ENCODE peak calls at places on chromosomes 13 and 19, in five cellular contexts. L, M, B, X and Z are unnamed samples. For H3K9me3, the result is how much of the 10 kb centered on the place peaks cover.

GRCh38 chr13:105918842-105919741 is 616.4 kb downstream of the EFNB2 start:
- DNase-seq in M (peak), X (no peak), B (no peak), L (peak), Z (peak)

GRCh38 chr19:29815231-29815630 is 3.4 kb downstream of the CCNE1 start:
- DNase-seq in L (no peak), B (peak), M (no peak), X (no peak), Z (no peak)

GRCh38 chr19:1018393-1018792 is 2.5 kb downstream of the TMEM259 start:
- DNase-seq in X (no peak), M (no peak), L (no peak), B (no peak), Z (no peak)

GRCh38 chr13:42377640-42378382 is 105.9 kb downstream of the AKAP11 start:
- DNase-seq in M (no peak), L (no peak), B (peak), X (no peak), Z (no peak)

GRCh38 chr19:33227242-33227650 is 1.6 kb upstream of the SLC7A10 start:
- DNase-seq in B (no peak), L (peak), X (no peak), M (no peak), Z (no peak)

GRCh38 chr19:22144394-22144793 is 52.4 kb downstream of the ZNF676 start:
- DNase-seq in L (no peak), X (no peak), M (peak), B (no peak), Z (peak)

GRCh38 chr19:47230921-47231214 is at the start of gene BBC3:
- DNase-seq in M (no peak), X (no peak), B (no peak), L (no peak), Z (no peak)

GRCh38 chr13:111952814-111953213 is 114.1 kb upstream of the SOX1 start:
- DNase-seq in X (no peak), M (no peak), L (no peak), B (no peak), Z (no peak)

GRCh38 chr13:113589961-113590339 is 5.4 kb downstream of the TFDP1 start:
- DNase-seq in B (no peak), L (no peak), M (no peak), X (no peak), Z (no peak)

GRCh38 chr19:7395360-7395781 is 46.6 kb downstream of the ARHGEF18 start:
- DNase-seq in X (no peak), L (no peak), B (no peak), M (no peak), Z (no peak)

GRCh38 chr19:49847731-49848696 is 2.9 kb upstream of the PTOV1 start:
- DNase-seq in B (no peak), L (no peak), M (peak), X (no peak), Z (no peak)

GRCh38 chr13:33548065-33548464 is 262.5 kb upstream of the STARD13 start:
- DNase-seq in L (no peak), B (no peak), M (no peak), X (no peak), Z (no peak)

GRCh38 chr13:110978390-110978789 is 63.5 kb upstream of the ANKRD10 start:
- DNase-seq in L (no peak), B (no peak), X (no peak), M (no peak), Z (no peak)

GRCh38 chr19:16659832-16660708 is at the start of gene SMIM7:
- DNase-seq in L (peak), X (peak), M (peak), B (peak), Z (peak)

GRCh38 chr19:40693150-40693788 is 2.8 kb upstream of the NUMBL start:
- DNase-seq in B (no peak), M (no peak), X (no peak), L (no peak), Z (no peak)

GRCh38 chr19:16887353-16888265 is 1.2 kb upstream of the F2RL3 start:
- DNase-seq in B (no peak), X (no peak), L (no peak), M (no peak), Z (no peak)

GRCh38 chr13:109667754-109668360 is 118.5 kb downstream of the IRS2 start:
- DNase-seq in B (no peak), X (no peak), M (no peak), L (no peak), Z (peak)

DNA sequence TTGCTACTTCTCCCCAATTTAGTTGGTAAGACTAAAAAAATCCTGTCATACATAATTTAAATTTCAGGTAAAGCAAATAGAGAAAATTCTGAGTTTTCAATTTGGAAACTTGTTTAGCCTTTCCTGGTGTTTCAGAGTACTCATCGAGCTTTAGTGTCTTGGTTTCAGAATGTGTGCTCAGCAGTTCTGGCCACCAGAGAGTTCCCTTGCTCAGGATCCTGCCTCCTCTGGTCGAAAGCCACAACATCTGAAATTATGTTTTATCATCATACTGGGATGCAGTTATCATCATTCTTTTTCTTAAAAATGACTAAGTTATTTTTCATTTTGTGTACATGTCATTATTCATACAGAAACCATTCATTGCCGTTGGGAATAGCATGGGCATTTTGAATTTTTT is 263.2 kb upstream of the SPRY2 start:
- DNase-seq in X (no peak), M (no peak), B (no peak), L (no peak), Z (no peak)
- H3K9ac ChIP-seq in X (no peak), M (no peak), B (no peak), L (no peak), Z (no peak)

GRCh38 chr19:11984986-11985385 is 20.1 kb downstream of the ZNF763 start:
- DNase-seq in M (no peak), X (no peak), B (no peak), L (peak), Z (no peak)
- TF ChIP-seq ZNF274 in M (no peak), X (no peak), B (no peak), L (no peak), Z (no peak)

GRCh38 chr19:58089846-58090245 is 8.2 kb downstream of the ZSCAN18 start:
- DNase-seq in L (no peak), M (no peak), X (no peak), B (no peak), Z (no peak)
- H3K9me3 ChIP-seq in L (half or more), M (under half), X (under half), B (under half), Z (under half)

DNA sequence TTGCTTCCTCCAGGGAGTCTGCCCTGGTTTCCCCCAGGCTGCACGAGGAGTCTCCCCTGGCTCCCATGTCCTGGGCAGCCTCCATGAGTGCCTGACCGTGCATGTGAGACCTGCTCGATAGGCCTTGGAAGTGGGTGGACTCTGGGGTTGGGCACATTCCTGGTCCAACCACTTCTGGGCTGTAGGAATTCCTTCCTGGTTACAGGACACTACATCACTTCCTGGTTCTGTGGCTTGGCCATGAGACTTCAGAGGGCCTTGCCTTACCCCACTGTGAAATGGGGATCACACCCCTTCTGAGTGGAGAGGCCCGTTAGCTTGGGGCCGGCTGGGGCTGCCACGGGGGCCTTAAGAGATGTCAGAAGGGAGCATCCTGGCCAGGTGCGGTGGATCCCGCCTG is 4.0 kb upstream of the ZNF628 start:
- DNase-seq in M (peak), X (no peak), L (peak), B (no peak), Z (no peak)
- H3K9ac ChIP-seq in M (peak), X (no peak), L (peak), B (no peak), Z (peak)